ENCODE peak calls at places on chromosomes 3 and 15, in seven cellular contexts. E is ovary, U is NB4, B is breast epithelium, C is sigmoid colon, I is endothelial cell of umbilical vein, S is A549. J is an unnamed sample.

GRCh38 chr3:144369151-144369879 is 397.7 kb downstream of the DIPK2A start:
- DNase-seq in E (no peak), U (no peak), B (no peak), C (peak), I (no peak), S (no peak), J (no peak)

GRCh38 chr3:132730891-132731580 is 8.8 kb upstream of the NPHP3 start:
- DNase-seq in E (no peak), U (peak), B (no peak), C (no peak), I (peak), S (peak), J (no peak)

GRCh38 chr3:42829628-42830436 is 20.6 kb downstream of the ACKR2 start:
- DNase-seq in E (no peak), U (no peak), B (no peak), C (no peak), I (no peak), S (no peak), J (no peak)

GRCh38 chr3:73622135-73622534 is 2.6 kb downstream of the PDZRN3 start:
- DNase-seq in E (peak), U (no peak), B (peak), C (peak), I (no peak), S (no peak), J (peak)

GRCh38 chr3:89628856-89629255 is 521.4 kb downstream of the EPHA3 start:
- DNase-seq in E (no peak), U (no peak), B (no peak), C (no peak), I (no peak), S (no peak), J (no peak)

GRCh38 chr15:66670698-66671580 is 31.1 kb upstream of the SMAD6 start:
- DNase-seq in E (no peak), U (no peak), B (peak), C (no peak), I (no peak), S (peak), J (peak)

GRCh38 chr3:157109267-157110141 is 50.4 kb downstream of the CCNL1 start:
- DNase-seq in E (no peak), U (no peak), B (no peak), C (no peak), I (no peak), S (no peak), J (no peak)

GRCh38 chr3:185555101-185555501 is 2.7 kb upstream of the LIPH start:
- DNase-seq in E (no peak), U (no peak), B (no peak), C (no peak), I (no peak), S (no peak), J (no peak)

GRCh38 chr3:194871864-194872668 is 186.4 kb downstream of the FAM43A start:
- DNase-seq in E (no peak), U (peak), B (no peak), C (no peak), I (no peak), S (no peak), J (peak)

GRCh38 chr3:115187149-115187757 is 40.2 kb upstream of the ZBTB20 start:
- DNase-seq in E (no peak), U (no peak), B (no peak), C (no peak), I (no peak), S (no peak), J (peak)

GRCh38 chr15:44145495-44145894 is 49.6 kb downstream of the FRMD5 start:
- DNase-seq in E (no peak), U (no peak), B (no peak), C (no peak), I (no peak), S (no peak), J (no peak)
- TF ChIP-seq POLR2A in E (no peak), U (no peak), B (no peak), C (no peak), I (no peak), S (no peak), J (no peak)

DNA sequence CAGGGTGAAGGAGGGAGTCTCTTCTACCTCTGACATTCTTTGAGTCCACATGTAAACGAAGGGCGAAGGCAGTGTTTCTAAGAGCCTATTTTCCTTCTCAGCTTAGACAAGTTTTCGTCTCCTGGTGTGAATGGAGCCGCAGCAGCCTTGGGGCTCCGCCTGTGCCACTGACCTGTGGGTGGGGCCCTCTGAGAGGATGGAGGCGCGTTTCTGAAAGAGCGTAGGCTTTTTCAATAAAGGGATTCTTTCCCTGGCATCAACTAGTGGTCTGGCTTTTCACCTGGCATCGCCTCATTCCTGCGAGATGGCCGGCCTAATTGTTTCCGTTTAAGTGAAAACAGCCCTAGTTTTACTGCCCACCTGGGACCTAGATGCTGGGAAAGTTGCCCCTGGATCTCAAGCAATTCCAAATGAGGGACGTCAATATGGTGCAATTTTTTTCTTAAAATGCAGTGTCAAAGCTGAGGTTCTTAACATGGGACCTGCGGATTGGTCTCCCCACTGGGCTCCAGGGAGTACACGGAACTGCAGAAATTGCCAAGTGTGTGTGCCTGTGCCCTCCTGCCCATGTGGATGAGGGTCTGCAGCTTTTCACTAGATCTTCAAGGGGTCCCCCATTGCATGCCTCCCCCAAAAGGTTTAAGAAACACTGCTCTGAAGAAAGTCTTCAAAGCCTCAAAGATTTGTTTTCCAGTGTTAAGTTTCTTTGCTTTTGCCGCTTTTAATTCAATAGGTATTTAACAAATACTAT is 969 bp downstream of the GLDN start:
- DNase-seq in E (no peak), U (no peak), B (no peak), C (no peak), I (no peak), S (no peak), J (no peak)
- H3K4me3 ChIP-seq in E (no peak), U (no peak), B (peak), C (peak), I (no peak), S (peak), J (peak)

DNA sequence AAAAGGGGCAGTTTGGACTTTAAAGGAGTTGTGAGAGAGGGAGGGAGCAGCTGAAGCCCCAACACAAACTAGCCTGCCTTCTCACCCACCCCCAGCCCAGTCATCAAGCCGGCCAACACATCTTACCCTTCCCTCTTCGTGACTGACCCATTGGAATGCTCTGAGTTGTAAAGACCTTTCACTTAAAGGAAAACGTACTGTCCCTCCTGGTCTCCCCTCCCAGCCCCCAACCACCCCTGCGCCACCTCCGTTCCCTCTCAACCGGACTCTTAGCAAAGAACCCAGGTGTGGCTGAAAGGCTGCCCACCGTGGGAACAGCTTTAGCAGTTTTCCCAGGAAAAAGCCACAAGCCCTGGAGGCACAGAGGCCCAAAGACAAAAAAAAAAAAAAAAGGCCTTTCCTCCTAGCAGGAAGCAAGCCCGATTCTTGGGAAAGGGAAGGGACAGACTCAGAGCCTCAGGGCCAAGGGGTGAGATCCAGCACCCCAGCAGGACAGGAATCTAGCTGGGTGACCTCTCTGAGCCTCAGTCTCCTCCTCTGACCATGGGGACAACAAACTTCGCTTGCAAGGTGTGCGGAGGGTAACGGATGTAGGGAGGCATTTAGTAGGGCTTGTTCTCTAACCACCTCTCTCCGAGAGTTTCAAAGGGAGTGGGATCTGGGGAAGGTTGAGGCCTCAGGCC is 2.4 kb downstream of the CYP11A1 start:
- DNase-seq in E (no peak), U (no peak), B (peak), C (peak), I (no peak), S (no peak), J (no peak)
- TF ChIP-seq POLR2A in E (no peak), U (no peak), B (no peak), C (no peak), I (no peak), S (no peak), J (no peak)

GRCh38 chr15:81865850-81866537 is 179.8 kb downstream of the MEX3B start:
- DNase-seq in E (no peak), U (no peak), B (no peak), C (no peak), I (no peak), S (no peak), J (no peak)
- H3K4me3 ChIP-seq in E (no peak), U (no peak), B (no peak), C (no peak), I (no peak), S (no peak), J (no peak)

DNA sequence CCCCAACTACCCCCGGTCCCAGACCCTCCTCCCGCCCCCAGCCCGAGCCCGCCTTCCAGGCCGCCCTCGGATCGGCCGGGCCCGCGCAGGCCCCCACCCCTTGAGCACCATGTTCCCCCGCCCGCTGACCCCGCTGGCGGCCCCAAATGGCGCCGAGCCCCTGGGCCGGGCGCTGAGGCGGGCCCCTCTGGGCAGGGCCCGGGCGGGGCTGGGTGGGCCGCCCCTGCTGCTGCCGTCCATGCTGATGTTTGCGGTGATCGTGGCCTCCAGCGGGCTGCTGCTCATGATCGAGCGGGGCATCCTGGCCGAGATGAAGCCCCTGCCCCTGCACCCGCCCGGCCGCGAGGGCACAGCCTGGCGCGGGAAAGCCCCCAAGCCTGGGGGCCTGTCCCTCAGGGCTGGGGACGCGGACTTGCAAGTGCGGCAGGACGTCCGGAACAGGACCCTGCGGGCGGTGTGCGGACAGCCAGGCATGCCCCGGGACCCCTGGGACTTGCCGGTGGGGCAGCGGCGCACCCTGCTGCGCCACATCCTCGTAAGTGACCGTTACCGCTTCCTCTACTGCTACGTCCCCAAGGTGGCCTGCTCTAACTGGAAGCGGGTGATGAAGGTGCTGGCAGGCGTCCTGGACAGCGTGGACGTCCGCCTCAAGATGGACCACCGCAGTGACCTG is 457 bp downstream of the CHST14 start:
- DNase-seq in E (peak), U (peak), B (no peak), C (no peak), I (peak), S (no peak), J (peak)
- TF ChIP-seq POLR2A in E (no peak), U (peak), B (no peak), C (no peak), I (no peak), S (peak), J (no peak)

GRCh38 chr3:140834266-140835037 is 107.2 kb upstream of the SLC25A36 start:
- DNase-seq in E (no peak), U (no peak), B (no peak), C (no peak), I (no peak), S (no peak), J (no peak)
- H3K4me3 ChIP-seq in E (no peak), U (no peak), B (no peak), C (no peak), I (no peak), S (no peak), J (no peak)

GRCh38 chr3:171810278-171811058 is at the start of gene PLD1:
- DNase-seq in E (peak), U (peak), B (peak), C (peak), I (peak), S (peak), J (peak)
- TF ChIP-seq POLR2A in E (peak), U (peak), B (peak), C (peak), I (peak), S (peak), J (peak)

GRCh38 chr15:97425596-97425995 is 534.9 kb upstream of the ARRDC4 start:
- DNase-seq in E (no peak), U (no peak), B (no peak), C (no peak), I (no peak), S (no peak), J (no peak)
- H3K4me3 ChIP-seq in E (no peak), U (no peak), B (no peak), C (no peak), I (no peak), S (no peak), J (no peak)

DNA sequence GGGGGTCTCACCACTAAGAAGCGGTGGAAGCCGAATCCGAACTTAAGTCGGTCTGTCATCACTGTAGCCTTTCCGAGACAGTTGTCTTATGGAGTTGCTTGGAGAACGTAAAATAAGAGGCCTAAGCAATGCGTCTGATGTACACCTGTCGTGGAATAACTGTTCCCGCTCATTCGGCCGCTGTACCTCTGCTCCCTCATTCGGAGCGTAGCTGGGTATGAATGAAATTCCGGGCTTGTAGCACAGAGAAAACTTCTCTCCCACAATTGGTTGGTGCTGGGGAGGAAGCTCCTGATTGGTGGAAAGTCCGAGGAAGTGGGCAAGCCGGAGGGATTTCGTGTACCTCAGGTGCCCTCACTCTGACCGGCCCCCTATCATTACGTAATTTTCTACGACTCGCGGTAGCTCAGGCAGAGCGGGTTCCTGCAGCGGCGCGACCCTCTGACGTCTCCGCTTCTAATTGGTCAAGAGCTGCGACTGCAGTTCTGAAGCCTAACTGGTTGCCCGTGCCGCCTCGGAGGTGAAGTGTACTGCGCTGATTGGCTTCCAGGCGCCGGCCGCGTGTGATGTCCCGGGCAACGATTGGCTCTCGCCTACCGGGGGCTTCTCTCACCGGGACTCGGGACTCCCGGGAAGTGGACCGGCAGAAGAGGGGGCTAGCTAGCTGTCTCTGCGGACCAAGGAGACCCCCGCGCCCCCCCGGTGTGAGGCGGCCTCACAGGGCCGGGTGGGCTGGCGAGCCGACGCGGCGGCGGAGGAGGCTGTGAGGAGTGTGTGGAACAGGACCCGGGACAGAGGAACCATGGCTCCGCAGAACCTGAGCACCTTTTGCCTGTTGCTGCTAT is at the start of gene DNAJB11:
- DNase-seq in E (peak), U (peak), B (peak), C (peak), I (peak), S (peak), J (peak)
- TF ChIP-seq POLR2A in E (peak), U (peak), B (peak), C (peak), I (peak), S (peak), J (peak)

J was measured in Peyer's patch.